ENCODE peak calls at places on chromosomes 3 and 15, in six cellular contexts. H, W, X, E, M and U are unnamed samples.

GRCh38 chr3:29279830-29280229 is 1.0 kb upstream of the RBMS3 start:
- DNase-seq in H (no peak), W (peak; percentile 52), X (peak; percentile 24), E (no peak), M (no peak), U (no peak)

GRCh38 chr15:77251662-77252061 is 168.2 kb downstream of the PEAK1 start:
- DNase-seq in H (no peak), W (no peak), X (peak; percentile 8), E (peak; percentile 83), M (no peak), U (no peak)

GRCh38 chr3:113546414-113546893 is 14.1 kb downstream of the SIDT1 start:
- DNase-seq in H (no peak), W (no peak), X (no peak), E (no peak), M (no peak), U (no peak)

GRCh38 chr3:187498211-187498610 is 130.0 kb downstream of the RTP4 start:
- DNase-seq in H (no peak), W (no peak), X (no peak), E (no peak), M (no peak), U (no peak)

GRCh38 chr3:126103121-126104027 is 19.4 kb upstream of the SLC41A3 start:
- DNase-seq in H (no peak), W (peak; percentile 21), X (no peak), E (peak; percentile 46), M (no peak), U (no peak)

GRCh38 chr15:82530606-82531379 is 9.5 kb downstream of the RPS17 start:
- DNase-seq in H (peak; percentile 77), W (peak; percentile 49), X (peak; percentile 43), E (peak; percentile 87), M (peak; percentile 49), U (no peak)

GRCh38 chr15:83379574-83379973 is 67.6 kb upstream of the SH3GL3 start:
- DNase-seq in H (no peak), W (no peak), X (no peak), E (peak; percentile 59), M (no peak), U (peak; percentile 73)

GRCh38 chr3:194138098-194138474 is 2.1 kb downstream of the HES1 start:
- DNase-seq in H (no peak), W (no peak), X (peak; percentile 25), E (no peak), M (no peak), U (no peak)

GRCh38 chr3:132268956-132269355 is 48.3 kb upstream of the ACP3 start:
- DNase-seq in H (no peak), W (no peak), X (no peak), E (peak; percentile 79), M (no peak), U (no peak)

GRCh38 chr3:134378384-134378783 is 4.1 kb upstream of the AMOTL2 start:
- DNase-seq in H (peak; percentile 17), W (no peak), X (no peak), E (peak; percentile 78), M (no peak), U (no peak)

GRCh38 chr15:59203026-59203425 is 3.6 kb upstream of the LDHAL6B start:
- DNase-seq in H (no peak), W (no peak), X (no peak), E (no peak), M (no peak), U (no peak)

GRCh38 chr3:81645248-81645647 is 116.2 kb downstream of the GBE1 start:
- DNase-seq in H (no peak), W (no peak), X (no peak), E (no peak), M (no peak), U (no peak)

GRCh38 chr3:43794776-43795175 is 104.0 kb downstream of the ABHD5 start:
- DNase-seq in H (no peak), W (no peak), X (no peak), E (peak; percentile 29), M (no peak), U (no peak)

GRCh38 chr3:23865595-23866396 is 51.0 kb downstream of the NKIRAS1 start:
- DNase-seq in H (no peak), W (no peak), X (no peak), E (peak; percentile 88), M (no peak), U (no peak)

GRCh38 chr15:52069559-52069958 is 43.0 kb downstream of the BCL2L10 start:
- DNase-seq in H (no peak), W (no peak), X (no peak), E (no peak), M (no peak), U (peak; percentile 68)

GRCh38 chr3:69059688-69060087 is 7.6 kb upstream of the TMF1 start:
- DNase-seq in H (no peak), W (no peak), X (no peak), E (no peak), M (no peak), U (no peak)

GRCh38 chr15:41892621-41893421 is 1.0 kb downstream of the SPTBN5 start:
- DNase-seq in H (peak; percentile 43), W (peak; percentile 85), X (no peak), E (no peak), M (no peak), U (no peak)

GRCh38 chr3:161694682-161695586 is 198.3 kb downstream of the OTOL1 start:
- DNase-seq in H (no peak), W (no peak), X (no peak), E (no peak), M (no peak), U (no peak)

GRCh38 chr3:111236833-111237713 is 165.5 kb downstream of the NECTIN3 start:
- DNase-seq in H (no peak), W (no peak), X (peak; percentile 58), E (peak; percentile 63), M (no peak), U (no peak)

GRCh38 chr3:75906555-75907112 is 121.3 kb upstream of the ZNF717 start:
- DNase-seq in H (no peak), W (no peak), X (peak; percentile 22), E (peak; percentile 89), M (peak; percentile 25), U (no peak)

GRCh38 chr15:51731549-51732267 is 5.7 kb downstream of the LYSMD2 start:
- DNase-seq in H (peak; percentile 65), W (peak; percentile 20), X (peak; percentile 37), E (no peak), M (no peak), U (no peak)

GRCh38 chr3:122247087-122247824 is 63.8 kb downstream of the CASR start:
- DNase-seq in H (no peak), W (no peak), X (no peak), E (no peak), M (peak; percentile 29), U (no peak)

DNA sequence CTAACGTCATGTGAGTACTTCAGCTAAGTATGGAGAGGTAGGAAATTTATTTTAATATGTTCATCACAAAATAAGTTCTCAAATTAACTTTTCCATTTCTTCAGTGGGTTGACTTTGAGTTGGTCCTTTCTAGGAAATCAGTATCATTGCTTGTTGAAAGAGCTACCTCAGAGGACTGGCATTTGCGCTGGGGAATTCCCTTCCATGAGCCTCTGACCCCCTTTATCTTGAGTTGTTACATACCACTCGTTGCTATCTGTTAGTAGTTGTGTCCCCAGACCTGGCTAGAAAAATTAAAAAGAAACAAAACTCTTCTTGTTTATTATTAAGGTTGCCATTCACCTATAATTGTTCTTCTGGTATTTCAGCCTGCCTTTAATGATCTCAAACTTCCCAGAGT is 96.8 kb upstream of the ROBO2 start:
- DNase-seq in H (no peak), W (no peak), X (peak; percentile 11), E (peak; percentile 86), M (no peak), U (no peak)
- H3K27ac ChIP-seq in H (no peak overlapping the region), W (no peak overlapping the region), X (peak overlapping the region; percentile 38), E (no peak overlapping the region), M (no peak overlapping the region), U (no peak overlapping the region)

GRCh38 chr3:99542771-99543518 is 95.4 kb upstream of the COL8A1 start:
- DNase-seq in H (no peak), W (no peak), X (no peak), E (peak; percentile 71), M (no peak), U (peak; percentile 37)

GRCh38 chr3:99543796-99544195 is 94.6 kb upstream of the COL8A1 start:
- DNase-seq in H (no peak), W (no peak), X (no peak), E (no peak), M (no peak), U (no peak)

GRCh38 chr3:99548674-99549073 is 89.7 kb upstream of the COL8A1 start:
- DNase-seq in H (no peak), W (no peak), X (peak; percentile 20), E (no peak), M (no peak), U (no peak)

GRCh38 chr3:99544819-99545281 is 93.5 kb upstream of the COL8A1 start:
- DNase-seq in H (no peak), W (no peak), X (peak; percentile 71), E (no peak), M (peak; percentile 47), U (no peak)

GRCh38 chr3:99545941-99546580 is 92.3 kb upstream of the COL8A1 start:
- DNase-seq in H (no peak), W (no peak), X (no peak), E (no peak), M (no peak), U (no peak)
- H3K27ac ChIP-seq in H (no peak overlapping the region), W (peak overlapping the region; percentile 60), X (no peak overlapping the region), E (no peak overlapping the region), M (peak overlapping the region; percentile 57), U (peak overlapping the region; percentile 83)

DNA sequence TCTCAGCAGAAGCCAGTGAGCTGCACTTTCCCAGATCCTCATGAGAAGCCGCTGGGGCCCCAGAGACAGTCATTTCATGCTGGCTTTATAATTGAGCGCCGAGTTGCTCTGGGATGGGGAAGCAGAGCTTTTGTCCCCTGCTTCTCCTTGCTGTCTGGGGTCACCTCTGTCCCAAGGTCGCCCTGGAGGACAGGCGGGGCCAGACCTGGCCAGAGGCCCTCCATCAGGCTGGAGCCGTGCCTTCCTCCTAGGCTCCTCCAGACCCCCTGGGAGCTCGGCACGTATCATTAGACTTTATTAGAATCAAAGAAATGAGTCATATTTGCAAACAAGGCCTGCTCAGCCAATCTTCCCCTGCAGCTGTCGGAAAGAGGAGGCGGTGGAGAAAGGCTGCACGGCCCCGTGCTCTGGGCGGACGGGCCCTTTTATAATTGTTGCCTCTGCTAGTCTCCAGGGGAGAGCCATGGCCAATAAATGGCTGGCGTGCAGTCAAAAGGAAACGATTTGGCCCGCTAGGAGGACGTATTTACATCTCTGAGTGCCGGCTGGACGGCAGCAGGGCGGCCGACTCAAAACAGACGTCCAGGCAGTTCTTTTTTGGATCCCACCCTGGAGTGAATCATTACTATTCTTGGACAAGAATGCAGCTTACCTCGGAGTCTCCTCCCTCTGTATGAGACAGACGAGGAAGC is 50.4 kb downstream of the SLC6A6 start:
- DNase-seq in H (no peak), W (peak; percentile 92), X (peak; percentile 98), E (no peak), M (peak; percentile 95), U (peak; percentile 65)
- H3K27ac ChIP-seq in H (no peak overlapping the region), W (peak overlapping the region; percentile 83), X (peak overlapping the region; percentile 97), E (no peak overlapping the region), M (peak overlapping the region; percentile 82), U (peak overlapping the region; percentile 60)

GRCh38 chr15:37096878-37097568 is 3.3 kb downstream of the MEIS2 start:
- DNase-seq in H (no peak), W (no peak), X (no peak), E (peak; percentile 62), M (no peak), U (no peak)

GRCh38 chr15:37098468-37099320 is 1.7 kb downstream of the MEIS2 start:
- DNase-seq in H (no peak), W (no peak), X (no peak), E (peak; percentile 58), M (peak; percentile 41), U (no peak)

GRCh38 chr15:37094542-37095196 is 5.7 kb downstream of the MEIS2 start:
- DNase-seq in H (no peak), W (no peak), X (peak; percentile 84), E (no peak), M (no peak), U (no peak)

GRCh38 chr15:37095197-37095992 is 5.0 kb downstream of the MEIS2 start:
- DNase-seq in H (no peak), W (no peak), X (no peak), E (peak; percentile 78), M (no peak), U (no peak)

GRCh38 chr15:37095993-37096877 is 4.1 kb downstream of the MEIS2 start:
- DNase-seq in H (no peak), W (no peak), X (no peak), E (peak; percentile 70), M (no peak), U (no peak)
- H3K27ac ChIP-seq in H (no peak overlapping the region), W (no peak overlapping the region), X (peak overlapping the region; percentile 90), E (no peak overlapping the region), M (no peak overlapping the region), U (peak overlapping the region; percentile 97)